ENCODE peak calls at places on chromosome 13, in six cellular contexts. Q is caudate nucleus; W is T-helper 2 cell; J is KBM-7; B is heart right ventricle; G is stimulated activated CD4-positive, alpha-beta T cell treated with anti-CD3 and anti-CD28 coated beads, Interleukin-12 subunit alpha, Interleukin-12 subunit beta, amount 100 ng/mL, for 24 hours. F is an unnamed sample.
A peak's percentile ranks its signal among the peaks of the same experiment; 100 is the strongest.

GRCh38 chr13:24747248-24748151 is 16.5 kb upstream of the RNF17 start:
- DNase-seq in G (peak; percentile 17), W (peak; percentile 65), Q (no peak), J (no peak), B (no peak), F (no peak)

GRCh38 chr13:91078093-91078679 is 269.3 kb upstream of the MIR17HG start:
- DNase-seq in W (no peak), B (no peak), G (no peak), Q (no peak), J (peak; percentile 41), F (no peak)

GRCh38 chr13:30142502-30143211 is 164.7 kb downstream of the KATNAL1 start:
- DNase-seq in B (no peak), G (no peak), Q (no peak), W (peak; percentile 61), J (no peak), F (no peak)

GRCh38 chr13:86737334-86737932 is 933.7 kb upstream of the SLITRK5 start:
- DNase-seq in W (no peak), B (no peak), Q (no peak), G (no peak), J (no peak), F (no peak)

GRCh38 chr13:86403213-86403612 is 604.0 kb upstream of the SLITRK6 start:
- DNase-seq in B (no peak), Q (no peak), G (no peak), J (no peak), W (no peak), F (no peak)

GRCh38 chr13:100528353-100528752 is 60.2 kb downstream of the GGACT start:
- DNase-seq in Q (no peak), B (no peak), J (no peak), W (no peak), G (no peak), F (no peak)

GRCh38 chr13:75195479-75196111 is 286.4 kb downstream of the TBC1D4 start:
- DNase-seq in J (no peak), B (no peak), Q (no peak), G (no peak), W (no peak), F (no peak)

GRCh38 chr13:76848596-76848995 is 37.6 kb downstream of the KCTD12 start:
- DNase-seq in Q (no peak), B (peak; percentile 28), W (no peak), J (no peak), G (no peak), F (no peak)

GRCh38 chr13:112587767-112588489 is at the start of gene TUBGCP3:
- DNase-seq in B (peak; percentile 88), J (peak; percentile 85), W (peak; percentile 87), G (peak; percentile 73), Q (peak; percentile 78), F (peak; percentile 76)

GRCh38 chr13:60754211-60754610 is 357.2 kb downstream of the TDRD3 start:
- DNase-seq in G (no peak), Q (no peak), J (no peak), B (peak; percentile 4), W (no peak), F (no peak)

GRCh38 chr13:49549289-49549688 is 36.1 kb downstream of the RCBTB1 start:
- DNase-seq in J (no peak), G (no peak), Q (no peak), B (no peak), W (no peak), F (no peak)

GRCh38 chr13:19159181-19159580 is 22.4 kb downstream of the TUBA3C start:
- DNase-seq in J (no peak), Q (no peak), G (no peak), B (no peak), W (no peak), F (no peak)

GRCh38 chr13:63088226-63088625 is 1672.6 kb upstream of the PCDH20 start:
- DNase-seq in B (no peak), Q (no peak), W (no peak), G (no peak), J (no peak), F (no peak)

GRCh38 chr13:112172017-112172416 is 105.1 kb downstream of the SOX1 start:
- DNase-seq in J (no peak), G (no peak), B (no peak), Q (no peak), W (no peak), F (no peak)

GRCh38 chr13:111658150-111659100 is 338.0 kb downstream of the TEX29 start:
- DNase-seq in B (no peak), G (no peak), W (no peak), J (no peak), Q (peak; percentile 58), F (no peak)